ENCODE peak calls at places on chromosomes 6 and 20, in four cellular contexts. One of them, this sample, is unnamed.

GRCh38 chr6:108562503-108562993 is 1.8 kb downstream of the FOXO3 start:
- DNase-seq in OCI-LY7: no peak
- DNase-seq in endothelial cell of umbilical vein: peak; percentile 76
- DNase-seq in activated CD4-positive, alpha-beta memory T cell treated with anti-CD3 and anti-CD28 coated beads, Interleukin-2, amount 10 ng/mL, durations not matched to agents 7 days and 5 days: no peak
- DNase-seq in this sample: peak; percentile 77

GRCh38 chr20:24100370-24101011 is 111.9 kb upstream of the GGTLC1 start:
- DNase-seq in OCI-LY7: peak; percentile 41
- DNase-seq in endothelial cell of umbilical vein: peak; percentile 64
- DNase-seq in activated CD4-positive, alpha-beta memory T cell treated with anti-CD3 and anti-CD28 coated beads, Interleukin-2, amount 10 ng/mL, durations not matched to agents 7 days and 5 days: peak; percentile 69
- DNase-seq in this sample: peak; percentile 86

GRCh38 chr6:42103753-42104094 is 38.7 kb downstream of the C6orf132 start:
- DNase-seq in OCI-LY7: no peak
- DNase-seq in endothelial cell of umbilical vein: no peak
- DNase-seq in activated CD4-positive, alpha-beta memory T cell treated with anti-CD3 and anti-CD28 coated beads, Interleukin-2, amount 10 ng/mL, durations not matched to agents 7 days and 5 days: no peak
- DNase-seq in this sample: no peak

GRCh38 chr6:135540207-135540877 is 42.8 kb upstream of the AHI1 start:
- DNase-seq in OCI-LY7: no peak
- DNase-seq in endothelial cell of umbilical vein: peak; percentile 44
- DNase-seq in activated CD4-positive, alpha-beta memory T cell treated with anti-CD3 and anti-CD28 coated beads, Interleukin-2, amount 10 ng/mL, durations not matched to agents 7 days and 5 days: peak; percentile 18
- DNase-seq in this sample: peak; percentile 48

GRCh38 chr20:57540889-57541288 is 15.9 kb upstream of the CTCFL start:
- DNase-seq in OCI-LY7: no peak
- DNase-seq in endothelial cell of umbilical vein: no peak
- DNase-seq in activated CD4-positive, alpha-beta memory T cell treated with anti-CD3 and anti-CD28 coated beads, Interleukin-2, amount 10 ng/mL, durations not matched to agents 7 days and 5 days: no peak
- DNase-seq in this sample: no peak

GRCh38 chr6:97040355-97040860 is 115.9 kb downstream of the KLHL32 start:
- DNase-seq in OCI-LY7: no peak
- DNase-seq in endothelial cell of umbilical vein: no peak
- DNase-seq in activated CD4-positive, alpha-beta memory T cell treated with anti-CD3 and anti-CD28 coated beads, Interleukin-2, amount 10 ng/mL, durations not matched to agents 7 days and 5 days: no peak
- DNase-seq in this sample: no peak

GRCh38 chr6:131383421-131384411 is 189.3 kb upstream of the ARG1 start:
- DNase-seq in OCI-LY7: no peak
- DNase-seq in endothelial cell of umbilical vein: no peak
- DNase-seq in activated CD4-positive, alpha-beta memory T cell treated with anti-CD3 and anti-CD28 coated beads, Interleukin-2, amount 10 ng/mL, durations not matched to agents 7 days and 5 days: no peak
- DNase-seq in this sample: no peak

GRCh38 chr20:63946986-63947637 is 9.1 kb downstream of the UCKL1 start:
- DNase-seq in OCI-LY7: no peak
- DNase-seq in endothelial cell of umbilical vein: no peak
- DNase-seq in activated CD4-positive, alpha-beta memory T cell treated with anti-CD3 and anti-CD28 coated beads, Interleukin-2, amount 10 ng/mL, durations not matched to agents 7 days and 5 days: no peak
- DNase-seq in this sample: no peak

GRCh38 chr20:33010133-33010504 is 2.6 kb downstream of the BPIFB2 start:
- DNase-seq in OCI-LY7: no peak
- DNase-seq in endothelial cell of umbilical vein: no peak
- DNase-seq in activated CD4-positive, alpha-beta memory T cell treated with anti-CD3 and anti-CD28 coated beads, Interleukin-2, amount 10 ng/mL, durations not matched to agents 7 days and 5 days: no peak
- DNase-seq in this sample: no peak

GRCh38 chr6:169096326-169096882 is 157.2 kb downstream of the THBS2 start:
- DNase-seq in OCI-LY7: no peak
- DNase-seq in endothelial cell of umbilical vein: no peak
- DNase-seq in activated CD4-positive, alpha-beta memory T cell treated with anti-CD3 and anti-CD28 coated beads, Interleukin-2, amount 10 ng/mL, durations not matched to agents 7 days and 5 days: no peak
- DNase-seq in this sample: no peak

GRCh38 chr6:128036808-128037570 is 136.1 kb upstream of the THEMIS start:
- DNase-seq in OCI-LY7: no peak
- DNase-seq in endothelial cell of umbilical vein: no peak
- DNase-seq in activated CD4-positive, alpha-beta memory T cell treated with anti-CD3 and anti-CD28 coated beads, Interleukin-2, amount 10 ng/mL, durations not matched to agents 7 days and 5 days: no peak
- DNase-seq in this sample: no peak

GRCh38 chr6:54710430-54710829 is 136.1 kb upstream of the FAM83B start:
- DNase-seq in OCI-LY7: no peak
- DNase-seq in endothelial cell of umbilical vein: no peak
- DNase-seq in activated CD4-positive, alpha-beta memory T cell treated with anti-CD3 and anti-CD28 coated beads, Interleukin-2, amount 10 ng/mL, durations not matched to agents 7 days and 5 days: no peak
- DNase-seq in this sample: no peak

GRCh38 chr6:25154034-25154596 is 125.1 kb upstream of the CARMIL1 start:
- DNase-seq in OCI-LY7: no peak
- DNase-seq in endothelial cell of umbilical vein: no peak
- DNase-seq in activated CD4-positive, alpha-beta memory T cell treated with anti-CD3 and anti-CD28 coated beads, Interleukin-2, amount 10 ng/mL, durations not matched to agents 7 days and 5 days: no peak
- DNase-seq in this sample: no peak

GRCh38 chr6:169970306-169970988 is 219.0 kb downstream of the ERMARD start:
- DNase-seq in OCI-LY7: no peak
- DNase-seq in endothelial cell of umbilical vein: no peak
- DNase-seq in activated CD4-positive, alpha-beta memory T cell treated with anti-CD3 and anti-CD28 coated beads, Interleukin-2, amount 10 ng/mL, durations not matched to agents 7 days and 5 days: peak; percentile 7
- DNase-seq in this sample: no peak

GRCh38 chr6:106470316-106470715 is 109.8 kb downstream of the CRYBG1 start:
- DNase-seq in OCI-LY7: no peak
- DNase-seq in endothelial cell of umbilical vein: no peak
- DNase-seq in activated CD4-positive, alpha-beta memory T cell treated with anti-CD3 and anti-CD28 coated beads, Interleukin-2, amount 10 ng/mL, durations not matched to agents 7 days and 5 days: no peak
- DNase-seq in this sample: no peak

GRCh38 chr6:27865952-27866369 is 46.2 kb downstream of the OR2B2 start:
- DNase-seq in OCI-LY7: peak; percentile 92
- DNase-seq in endothelial cell of umbilical vein: no peak
- DNase-seq in activated CD4-positive, alpha-beta memory T cell treated with anti-CD3 and anti-CD28 coated beads, Interleukin-2, amount 10 ng/mL, durations not matched to agents 7 days and 5 days: peak; percentile 68
- DNase-seq in this sample: no peak